ENCODE peak calls at places on chromosomes 7 and 10, in five cellular contexts. O, V, G, D and U are unnamed samples.
A peak's percentile ranks its signal among the peaks of the same experiment; 100 is the strongest.

GRCh38 chr7:70997275-70997674 is 134.7 kb upstream of the GALNT17 start:
- DNase-seq in O (no peak), V (no peak), G (no peak), D (no peak), U (no peak)

GRCh38 chr7:108561047-108561619 is 8.4 kb downstream of the THAP5 start:
- DNase-seq in O (no peak), V (peak; percentile 44), G (no peak), D (no peak), U (no peak)

GRCh38 chr7:74665296-74665938 is 7.9 kb downstream of the GTF2I start:
- DNase-seq in O (no peak), V (no peak), G (no peak), D (peak; percentile 31), U (no peak)

GRCh38 chr10:103445767-103446567 is 6.2 kb downstream of the CALHM2 start:
- DNase-seq in O (no peak), V (peak; percentile 83), G (no peak), D (no peak), U (no peak)

GRCh38 chr10:122210481-122211265 is 60.4 kb upstream of the BTBD16 start:
- DNase-seq in O (no peak), V (no peak), G (no peak), D (no peak), U (no peak)

GRCh38 chr7:134674424-134674823 is 27.8 kb downstream of the BPGM start:
- DNase-seq in O (no peak), V (no peak), G (no peak), D (no peak), U (no peak)

GRCh38 chr10:59896186-59896585 is 10.2 kb downstream of the CCDC6 start:
- DNase-seq in O (no peak), V (peak; percentile 31), G (no peak), D (no peak), U (peak; percentile 27)

GRCh38 chr7:104962781-104963180 is 51.2 kb upstream of the KMT2E start:
- DNase-seq in O (no peak), V (no peak), G (no peak), D (peak; percentile 51), U (no peak)

GRCh38 chr10:18528292-18528691 is 123.1 kb downstream of the NSUN6 start:
- DNase-seq in O (no peak), V (no peak), G (no peak), D (no peak), U (no peak)

GRCh38 chr7:137025469-137026175 is 157.2 kb downstream of the CHRM2 start:
- DNase-seq in O (no peak), V (peak; percentile 43), G (no peak), D (no peak), U (no peak)

GRCh38 chr10:67760272-67760671 is 64.3 kb upstream of the CTNNA3 start:
- DNase-seq in O (no peak), V (no peak), G (no peak), D (no peak), U (no peak)

GRCh38 chr7:121085922-121086321 is 97.4 kb downstream of the CPED1 start:
- DNase-seq in O (no peak), V (peak; percentile 51), G (no peak), D (no peak), U (no peak)

DNA sequence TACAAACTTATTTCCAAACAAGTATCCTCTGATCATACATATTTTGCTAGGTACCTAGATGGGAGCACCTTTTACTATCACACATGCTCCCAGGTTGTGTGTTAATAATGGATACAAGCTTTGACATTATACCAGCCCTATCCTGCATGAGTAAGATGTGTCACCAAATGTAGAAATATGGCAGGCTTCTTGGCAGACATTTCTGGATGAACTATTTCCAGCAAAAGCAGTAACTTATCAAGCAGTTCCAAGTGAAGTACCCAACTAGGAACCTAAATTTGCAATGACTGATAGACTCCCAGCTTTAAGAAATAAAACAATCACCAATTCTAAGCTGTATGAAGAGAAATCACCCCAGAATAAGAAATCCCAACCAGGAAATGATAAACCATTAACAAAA is 103.7 kb upstream of the TMEM72 start:
- DNase-seq in O (no peak), V (peak; percentile 41), G (no peak), D (no peak), U (no peak)
- TF ChIP-seq CTCF in O (no peak), V (no peak), G (no peak), D (no peak), U (no peak)

GRCh38 chr7:2403718-2404648 is 572 bp downstream of the CHST12 start:
- DNase-seq in O (peak; percentile 76), V (peak; percentile 67), G (peak; percentile 41), D (peak; percentile 46), U (peak; percentile 67)
- TF ChIP-seq CTCF in O (no peak), V (no peak), G (peak; percentile 47), D (no peak), U (peak; percentile 16)

GRCh38 chr7:6553460-6554044 is 2.3 kb upstream of the GRID2IP start:
- DNase-seq in O (no peak), V (no peak), G (no peak), D (no peak), U (no peak)
- TF ChIP-seq CTCF in O (no peak), V (no peak), G (no peak), D (no peak), U (peak; percentile 37)

DNA sequence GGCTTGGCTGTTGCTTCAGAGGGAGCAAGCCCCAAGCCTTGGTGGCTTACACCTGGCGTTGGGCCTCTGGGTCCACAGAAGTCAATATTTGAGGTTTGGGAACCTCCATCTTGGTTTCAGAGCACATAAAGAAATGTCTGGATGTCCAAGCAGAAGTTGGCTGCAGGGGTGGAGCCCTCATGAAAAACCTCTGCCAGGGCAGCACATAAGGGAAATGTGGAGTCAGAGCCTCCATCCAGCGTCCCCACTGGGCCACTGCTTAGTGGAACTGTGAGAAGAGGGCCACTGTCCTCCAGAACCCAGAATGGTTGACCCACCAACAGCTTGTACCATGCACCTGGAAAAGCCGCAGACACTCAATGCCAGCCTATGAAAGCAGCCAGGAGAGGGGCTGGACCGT is 573.5 kb upstream of the ZWINT start:
- DNase-seq in O (no peak), V (no peak), G (no peak), D (no peak), U (no peak)
- TF ChIP-seq CTCF in O (no peak), V (no peak), G (no peak), D (no peak), U (no peak)

GRCh38 chr7:32658034-32658944 is 163.0 kb downstream of the AVL9 start:
- DNase-seq in O (peak; percentile 35), V (peak; percentile 18), G (no peak), D (peak; percentile 6), U (peak; percentile 78)
- TF ChIP-seq CTCF in O (no peak), V (no peak), G (no peak), D (no peak), U (no peak)

DNA sequence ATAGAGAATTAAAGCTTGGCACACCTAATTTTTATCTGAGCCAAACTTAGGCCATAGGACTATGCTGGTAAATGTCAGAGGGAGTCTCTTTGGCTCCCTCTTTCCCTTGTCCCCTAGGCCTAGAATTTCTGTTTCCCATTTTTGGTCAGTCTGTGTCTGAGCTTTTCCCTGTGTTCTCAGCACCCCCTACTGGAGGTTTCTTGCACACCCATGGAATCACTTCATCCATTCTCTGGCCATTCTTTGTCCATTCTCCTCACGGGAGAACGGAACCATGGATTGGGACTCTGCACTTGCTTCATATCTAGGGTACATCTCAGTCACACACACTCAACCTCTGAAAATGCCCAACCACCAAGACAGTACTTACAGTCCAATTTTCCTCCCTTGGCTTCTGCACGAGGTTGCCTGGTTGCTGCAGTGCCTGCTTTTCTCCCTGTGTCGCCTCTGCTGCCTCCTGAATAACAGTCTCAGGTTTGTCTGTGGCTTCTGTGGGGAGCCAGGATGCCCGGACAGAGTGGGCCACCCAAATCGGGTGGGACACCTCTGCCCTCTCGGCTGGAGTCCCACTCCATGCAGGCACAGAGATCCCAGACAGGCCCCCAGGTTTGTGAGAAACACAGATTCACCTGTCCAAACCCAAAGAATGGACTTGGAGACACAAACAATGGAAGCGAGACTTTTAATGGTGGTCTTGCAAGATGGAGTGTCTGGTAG is 35.1 kb upstream of the DNAH11 start:
- DNase-seq in O (no peak), V (peak; percentile 58), G (peak; percentile 22), D (peak; percentile 17), U (peak; percentile 80)
- TF ChIP-seq CTCF in O (peak; percentile 30), V (peak; percentile 74), G (peak; percentile 63), D (peak; percentile 39), U (peak; percentile 87)